ENCODE peak calls at places on chromosome 7, in nine cellular contexts. One of them, this sample, is unnamed.

GRCh38 chr7:73703985-73704639 is 15.4 kb downstream of the STX1A start:
- DNase-seq in epithelial cell of esophagus: peak; percentile 56
- DNase-seq in fibroblast of lung: peak; percentile 65
- DNase-seq in brain microvascular endothelial cell: peak; percentile 60
- DNase-seq in HCT116: no peak
- DNase-seq in AG09309: no peak
- DNase-seq in bronchial epithelial cell: peak; percentile 13
- DNase-seq in upper lobe of left lung: peak; percentile 62
- DNase-seq in A549: peak; percentile 84
- DNase-seq in this sample: peak; percentile 46

GRCh38 chr7:5139998-5140397 is 50.0 kb upstream of the WIPI2 start:
- DNase-seq in epithelial cell of esophagus: no peak
- DNase-seq in fibroblast of lung: peak; percentile 11
- DNase-seq in brain microvascular endothelial cell: peak; percentile 7
- DNase-seq in HCT116: peak; percentile 39
- DNase-seq in AG09309: no peak
- DNase-seq in bronchial epithelial cell: peak; percentile 3
- DNase-seq in upper lobe of left lung: peak; percentile 23
- DNase-seq in A549: peak; percentile 47
- DNase-seq in this sample: peak; percentile 19

GRCh38 chr7:5681423-5681822 is 100.0 kb downstream of the RNF216 start:
- DNase-seq in epithelial cell of esophagus: no peak
- DNase-seq in fibroblast of lung: peak; percentile 51
- DNase-seq in brain microvascular endothelial cell: no peak
- DNase-seq in HCT116: no peak
- DNase-seq in AG09309: no peak
- DNase-seq in bronchial epithelial cell: no peak
- DNase-seq in upper lobe of left lung: no peak
- DNase-seq in A549: no peak
- DNase-seq in this sample: no peak

GRCh38 chr7:139068543-139069399 is 32.9 kb upstream of the ZC3HAV1L start:
- DNase-seq in epithelial cell of esophagus: no peak
- DNase-seq in fibroblast of lung: no peak
- DNase-seq in brain microvascular endothelial cell: no peak
- DNase-seq in HCT116: no peak
- DNase-seq in AG09309: no peak
- DNase-seq in bronchial epithelial cell: no peak
- DNase-seq in upper lobe of left lung: no peak
- DNase-seq in A549: no peak
- DNase-seq in this sample: no peak

GRCh38 chr7:4720225-4720624 is 38.1 kb downstream of the FOXK1 start:
- DNase-seq in epithelial cell of esophagus: no peak
- DNase-seq in fibroblast of lung: no peak
- DNase-seq in brain microvascular endothelial cell: no peak
- DNase-seq in HCT116: no peak
- DNase-seq in AG09309: no peak
- DNase-seq in bronchial epithelial cell: no peak
- DNase-seq in upper lobe of left lung: no peak
- DNase-seq in A549: no peak
- DNase-seq in this sample: no peak

GRCh38 chr7:68432585-68432984 is 1165.7 kb upstream of the AUTS2 start:
- DNase-seq in epithelial cell of esophagus: no peak
- DNase-seq in fibroblast of lung: no peak
- DNase-seq in brain microvascular endothelial cell: no peak
- DNase-seq in HCT116: no peak
- DNase-seq in AG09309: no peak
- DNase-seq in bronchial epithelial cell: no peak
- DNase-seq in upper lobe of left lung: no peak
- DNase-seq in A549: no peak
- DNase-seq in this sample: no peak

GRCh38 chr7:151864561-151864960 is 12.4 kb downstream of the PRKAG2 start:
- DNase-seq in epithelial cell of esophagus: no peak
- DNase-seq in fibroblast of lung: no peak
- DNase-seq in brain microvascular endothelial cell: no peak
- DNase-seq in HCT116: no peak
- DNase-seq in AG09309: no peak
- DNase-seq in bronchial epithelial cell: no peak
- DNase-seq in upper lobe of left lung: no peak
- DNase-seq in A549: no peak
- DNase-seq in this sample: no peak

GRCh38 chr7:132049462-132050304 is 493.3 kb upstream of the PODXL start:
- DNase-seq in epithelial cell of esophagus: peak; percentile 52
- DNase-seq in fibroblast of lung: peak; percentile 25
- DNase-seq in brain microvascular endothelial cell: peak; percentile 45
- DNase-seq in HCT116: peak; percentile 16
- DNase-seq in AG09309: no peak
- DNase-seq in bronchial epithelial cell: peak; percentile 32
- DNase-seq in upper lobe of left lung: no peak
- DNase-seq in A549: peak; percentile 26
- DNase-seq in this sample: no peak

GRCh38 chr7:132117181-132117580 is 459.1 kb downstream of the PLXNA4 start:
- DNase-seq in epithelial cell of esophagus: peak; percentile 75
- DNase-seq in fibroblast of lung: peak; percentile 1
- DNase-seq in brain microvascular endothelial cell: peak; percentile 40
- DNase-seq in HCT116: no peak
- DNase-seq in AG09309: no peak
- DNase-seq in bronchial epithelial cell: peak; percentile 87
- DNase-seq in upper lobe of left lung: no peak
- DNase-seq in A549: peak; percentile 83
- DNase-seq in this sample: no peak

GRCh38 chr7:111400088-111400487 is 162.2 kb downstream of the IMMP2L start:
- DNase-seq in epithelial cell of esophagus: peak; percentile 13
- DNase-seq in fibroblast of lung: no peak
- DNase-seq in brain microvascular endothelial cell: no peak
- DNase-seq in HCT116: no peak
- DNase-seq in AG09309: no peak
- DNase-seq in bronchial epithelial cell: peak; percentile 13
- DNase-seq in upper lobe of left lung: no peak
- DNase-seq in A549: no peak
- DNase-seq in this sample: no peak

GRCh38 chr7:65239707-65240352 is 133.8 kb upstream of the ZNF92 start:
- DNase-seq in epithelial cell of esophagus: no peak
- DNase-seq in fibroblast of lung: peak; percentile 12
- DNase-seq in brain microvascular endothelial cell: peak; percentile 2
- DNase-seq in HCT116: no peak
- DNase-seq in AG09309: no peak
- DNase-seq in bronchial epithelial cell: no peak
- DNase-seq in upper lobe of left lung: peak; percentile 65
- DNase-seq in A549: peak; percentile 59
- DNase-seq in this sample: no peak

GRCh38 chr7:137135654-137136350 is 207.7 kb downstream of the PTN start:
- DNase-seq in epithelial cell of esophagus: no peak
- DNase-seq in fibroblast of lung: peak; percentile 56
- DNase-seq in brain microvascular endothelial cell: no peak
- DNase-seq in HCT116: no peak
- DNase-seq in AG09309: no peak
- DNase-seq in bronchial epithelial cell: no peak
- DNase-seq in upper lobe of left lung: no peak
- DNase-seq in A549: no peak
- DNase-seq in this sample: no peak

GRCh38 chr7:46972205-46972604 is 609.7 kb downstream of the TNS3 start:
- DNase-seq in epithelial cell of esophagus: peak; percentile 73
- DNase-seq in fibroblast of lung: peak; percentile 72
- DNase-seq in brain microvascular endothelial cell: peak; percentile 75
- DNase-seq in HCT116: peak; percentile 23
- DNase-seq in AG09309: peak; percentile 46
- DNase-seq in bronchial epithelial cell: peak; percentile 79
- DNase-seq in upper lobe of left lung: no peak
- DNase-seq in A549: peak; percentile 20
- DNase-seq in this sample: no peak